ENCODE peak calls at places on chromosomes 11 and 22, in five cellular contexts. W is A549, B is nephron progenitor cell, K is natural killer cell, G is omental fat pad. A is an unnamed sample.

GRCh38 chr11:46216040-46216764 is 61.3 kb upstream of the CREB3L1 start:
- DNase-seq in K (no peak), B (no peak), W (no peak), G (no peak), A (no peak)

GRCh38 chr11:2932850-2933251 is 3.6 kb upstream of the PHLDA2 start:
- DNase-seq in B (no peak), G (no peak), W (no peak), K (peak; percentile 51), A (no peak)

GRCh38 chr11:60831501-60832079 is 10.3 kb upstream of the CCDC86 start:
- DNase-seq in G (no peak), B (no peak), K (no peak), W (no peak), A (no peak)

GRCh38 chr11:606245-606644 is 9.5 kb downstream of the IRF7 start:
- DNase-seq in W (peak; percentile 50), B (no peak), K (no peak), G (no peak), A (no peak)

GRCh38 chr11:8019671-8020597 is 32.8 kb downstream of the EIF3F start:
- DNase-seq in G (no peak), B (peak; percentile 48), W (no peak), K (no peak), A (peak; percentile 34)

GRCh38 chr11:119639642-119640205 is 89.3 kb downstream of the NECTIN1 start:
- DNase-seq in K (no peak), G (no peak), W (no peak), B (no peak), A (no peak)

GRCh38 chr11:72932132-72932570 is 117.9 kb downstream of the ATG16L2 start:
- DNase-seq in W (no peak), G (no peak), K (no peak), B (no peak), A (no peak)

GRCh38 chr11:17171916-17172315 is 35.9 kb downstream of the PIK3C2A start:
- DNase-seq in K (no peak), W (no peak), B (no peak), G (no peak), A (no peak)

GRCh38 chr11:72813740-72814138 is 472 bp upstream of the ATG16L2 start:
- DNase-seq in B (no peak), K (no peak), W (peak; percentile 89), G (peak; percentile 50), A (no peak)

GRCh38 chr11:111982019-111982464 is 43.2 kb upstream of the DLAT start:
- DNase-seq in B (peak; percentile 59), K (no peak), G (no peak), W (peak; percentile 48), A (no peak)

GRCh38 chr11:36157151-36157519 is 132.1 kb downstream of the COMMD9 start:
- DNase-seq in B (no peak), G (no peak), K (no peak), W (no peak), A (no peak)

GRCh38 chr11:93017821-93018690 is 48.6 kb downstream of the MTNR1B start:
- DNase-seq in K (no peak), B (no peak), G (no peak), W (peak; percentile 37), A (no peak)
- TF ChIP-seq CTCF in K (no peak), B (no peak), G (no peak), W (no peak), A (no peak)

GRCh38 chr11:27497284-27497866 is 9.2 kb downstream of the LIN7C start:
- DNase-seq in B (no peak), G (no peak), W (peak; percentile 33), K (no peak), A (no peak)
- TF ChIP-seq CTCF in B (peak; percentile 42), G (no peak), W (peak; percentile 80), K (peak; percentile 63), A (no peak)

GRCh38 chr11:44112083-44112865 is 16.8 kb downstream of the EXT2 start:
- DNase-seq in G (peak; percentile 42), K (no peak), B (no peak), W (no peak), A (no peak)

GRCh38 chr11:44113572-44113971 is 18.1 kb downstream of the EXT2 start:
- DNase-seq in W (no peak), K (no peak), B (no peak), G (no peak), A (no peak)

GRCh38 chr11:44113018-44113417 is 17.5 kb downstream of the EXT2 start:
- DNase-seq in K (no peak), G (no peak), W (no peak), B (no peak), A (no peak)

GRCh38 chr11:44108260-44108659 is 12.8 kb downstream of the EXT2 start:
- DNase-seq in W (no peak), K (no peak), B (no peak), G (no peak), A (no peak)

DNA sequence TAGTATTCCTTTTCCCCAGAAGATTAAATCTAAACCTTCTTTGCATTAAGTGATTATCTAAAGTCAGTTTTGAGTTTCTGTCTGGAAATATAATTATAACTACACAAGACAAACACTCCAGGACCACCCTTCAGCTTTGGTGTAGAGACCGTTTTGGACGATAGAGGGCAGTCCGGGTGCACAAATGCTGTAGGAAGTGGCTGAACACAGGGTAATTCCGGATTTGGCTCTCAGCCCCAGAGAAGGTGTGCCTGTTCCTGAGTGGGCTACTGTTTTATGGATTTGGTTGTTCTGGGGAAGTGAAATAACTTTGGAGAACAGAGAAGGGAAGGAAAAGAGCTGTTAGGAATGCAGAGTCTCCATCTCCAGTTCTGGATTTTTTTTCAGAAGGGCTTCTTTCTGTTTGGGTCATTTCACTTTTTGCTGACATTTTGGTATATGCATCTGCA is 14.8 kb downstream of the EXT2 start:
- DNase-seq in G (no peak), K (peak; percentile 37), B (peak; percentile 69), W (peak; percentile 49), A (peak; percentile 26)
- TF ChIP-seq CTCF in G (no peak), K (peak; percentile 78), B (peak; percentile 80), W (peak; percentile 81), A (peak; percentile 68)

GRCh38 chr22:24178502-24179440 is 2.5 kb upstream of the SUSD2 start:
- DNase-seq in G (no peak), K (no peak), B (peak; percentile 43), W (no peak), A (no peak)
- TF ChIP-seq CTCF in G (no peak), K (no peak), B (peak; percentile 36), W (peak; percentile 31), A (no peak)

GRCh38 chr11:32874144-32874543 is 18.5 kb upstream of the QSER1 start:
- DNase-seq in K (no peak), B (no peak), W (peak; percentile 47), G (no peak), A (no peak)

GRCh38 chr11:32870676-32871075 is 21.9 kb upstream of the QSER1 start:
- DNase-seq in G (no peak), W (peak; percentile 40), K (peak; percentile 20), B (peak; percentile 21), A (no peak)
- TF ChIP-seq CTCF in G (no peak), W (peak; percentile 30), K (peak; percentile 36), B (peak; percentile 18), A (no peak)

GRCh38 chr11:84564867-84565184 is 1062.3 kb downstream of the DLG2 start:
- DNase-seq in K (no peak), B (no peak), W (no peak), G (no peak), A (no peak)
- TF ChIP-seq CTCF in K (no peak), B (no peak), W (no peak), G (no peak), A (no peak)

GRCh38 chr22:25172153-25172552 is 27.5 kb upstream of the CRYBB3 start:
- DNase-seq in B (no peak), K (no peak), G (no peak), W (peak; percentile 30), A (no peak)
- TF ChIP-seq CTCF in B (no peak), K (no peak), G (no peak), W (peak; percentile 38), A (no peak)

DNA sequence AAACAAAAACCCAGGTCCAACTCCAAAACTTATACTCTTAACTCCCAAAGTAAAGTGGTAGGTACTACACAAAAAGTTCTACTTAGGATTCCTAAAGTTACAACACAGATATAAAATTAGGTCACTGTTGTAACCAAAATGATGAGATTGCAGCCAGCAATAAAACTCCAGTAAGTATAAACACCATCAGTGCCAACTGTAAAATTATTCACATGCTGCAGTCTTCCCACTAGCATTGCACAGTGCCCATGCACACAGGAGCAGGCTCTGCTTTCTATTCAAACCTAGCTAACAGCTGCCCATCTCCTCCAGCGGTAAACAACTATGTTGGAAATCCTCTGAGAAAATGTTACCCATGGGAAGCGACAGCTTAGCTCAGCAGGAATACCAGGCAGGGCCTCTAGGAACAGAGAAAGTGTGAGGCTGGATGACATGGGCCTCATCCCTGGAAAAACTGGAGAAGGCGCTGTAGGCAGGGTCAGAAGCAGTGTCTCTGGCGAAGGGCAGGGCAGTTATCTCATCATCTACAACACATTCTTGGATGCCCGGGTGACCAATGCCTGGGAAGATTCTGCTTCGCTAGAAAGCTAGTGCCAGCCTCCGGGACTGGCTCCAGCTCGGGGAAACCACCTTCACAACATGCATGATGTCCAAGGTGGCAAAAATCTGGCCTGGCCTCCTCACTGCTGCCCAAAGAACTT is 9.1 kb downstream of the CPT1A start:
- DNase-seq in B (no peak), W (no peak), K (no peak), G (no peak), A (no peak)
- TF ChIP-seq CTCF in B (no peak), W (no peak), K (no peak), G (no peak), A (no peak)

DNA sequence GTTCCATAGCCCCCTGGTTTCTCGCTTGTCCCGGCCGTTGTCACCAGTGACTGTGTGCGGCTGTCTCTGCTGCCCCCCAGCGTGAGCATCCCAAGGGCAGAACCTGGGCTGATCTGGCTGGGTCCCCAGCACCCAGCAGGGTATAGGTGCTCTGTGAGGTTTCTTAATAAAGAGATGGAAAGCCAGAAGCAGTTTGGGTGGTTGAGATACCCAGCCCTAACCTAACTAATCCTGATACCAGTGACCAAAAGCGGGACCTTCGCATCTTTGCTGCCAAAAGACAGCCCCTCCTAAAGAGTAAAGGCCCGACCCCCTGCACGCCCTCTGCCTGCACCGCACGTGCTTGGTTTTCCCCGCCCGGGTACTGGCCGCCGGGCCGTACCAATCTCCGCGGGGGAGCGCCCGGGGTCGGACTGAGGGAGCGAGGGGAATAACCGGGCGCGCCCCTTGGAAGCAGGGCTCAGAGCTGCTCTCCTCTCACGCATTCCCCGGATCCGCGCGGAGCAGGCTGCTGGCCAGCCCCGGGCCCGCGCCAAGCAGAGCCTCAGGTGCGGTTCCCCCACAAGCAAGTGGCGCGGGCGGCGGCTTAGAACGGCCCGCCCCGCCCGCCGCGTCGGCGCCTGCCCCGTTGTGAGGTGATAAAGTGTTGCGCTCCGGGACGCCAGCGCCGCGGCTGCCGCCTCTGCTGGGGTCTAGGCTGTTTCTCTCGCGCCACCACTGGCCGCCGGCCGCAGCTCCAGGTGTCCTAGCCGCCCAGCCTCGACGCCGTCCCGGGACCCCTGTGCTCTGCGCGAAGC is at the start of gene DGAT2:
- DNase-seq in G (no peak), W (peak; percentile 73), B (peak; percentile 84), K (peak; percentile 71), A (peak; percentile 84)
- TF ChIP-seq CTCF in G (no peak), W (peak; percentile 17), B (peak; percentile 27), K (no peak), A (no peak)